ENCODE peak calls at places on chromosome 2, in seven cellular contexts. C, K, S, O, F, L and J are unnamed samples.

GRCh38 chr2:125364181-125364806 is 1291.7 kb upstream of the GYPC start:
- DNase-seq in S (no peak), L (no peak), C (no peak), O (no peak), K (no peak), F (no peak), J (no peak)

GRCh38 chr2:31241625-31242270 is 7.8 kb downstream of the EHD3 start:
- DNase-seq in K (no peak), C (no peak), O (no peak), S (no peak), F (no peak), L (no peak), J (no peak)

GRCh38 chr2:31051213-31052185 is 86.7 kb downstream of the GALNT14 start:
- DNase-seq in L (no peak), C (no peak), O (no peak), S (no peak), F (no peak), K (no peak), J (no peak)

GRCh38 chr2:95024306-95024880 is 1.1 kb upstream of the MAL start:
- DNase-seq in F (no peak), C (no peak), O (no peak), K (no peak), L (no peak), S (no peak), J (no peak)

GRCh38 chr2:118557016-118557415 is 290.4 kb downstream of the EN1 start:
- DNase-seq in K (no peak), S (no peak), L (no peak), F (no peak), C (no peak), O (no peak), J (no peak)

GRCh38 chr2:224122542-224122941 is 83.5 kb upstream of the SERPINE2 start:
- DNase-seq in K (no peak), S (peak), C (no peak), F (no peak), L (no peak), O (no peak), J (no peak)

GRCh38 chr2:20093263-20094141 is 42.1 kb upstream of the LAPTM4A start:
- DNase-seq in K (no peak), S (peak), F (peak), L (peak), O (peak), C (peak), J (no peak)

GRCh38 chr2:32008811-32009478 is 1.9 kb downstream of the MEMO1 start:
- DNase-seq in S (peak), F (peak), O (peak), K (no peak), C (no peak), L (peak), J (no peak)

GRCh38 chr2:224931956-224932355 is 110.3 kb downstream of the DOCK10 start:
- DNase-seq in C (no peak), S (no peak), L (no peak), O (no peak), F (no peak), K (no peak), J (no peak)

GRCh38 chr2:144323946-144324345 is 196.0 kb downstream of the ZEB2 start:
- DNase-seq in O (no peak), S (no peak), K (no peak), C (no peak), F (no peak), L (no peak), J (no peak)

GRCh38 chr2:9252002-9252357 is 45.4 kb downstream of the ASAP2 start:
- DNase-seq in L (no peak), S (no peak), O (no peak), F (no peak), C (no peak), K (no peak), J (no peak)

GRCh38 chr2:73176205-73176880 is 26.0 kb upstream of the NOTO start:
- DNase-seq in F (peak), K (no peak), C (no peak), L (no peak), S (no peak), O (peak), J (peak)

GRCh38 chr2:3483227-3483985 is 35.9 kb downstream of the ADI1 start:
- DNase-seq in C (no peak), S (peak), K (no peak), L (peak), F (no peak), O (no peak), J (no peak)

GRCh38 chr2:42036413-42036812 is 11.4 kb upstream of the PKDCC start:
- DNase-seq in C (no peak), L (no peak), S (no peak), K (no peak), O (no peak), F (peak), J (no peak)

GRCh38 chr2:55109219-55109891 is 59.1 kb upstream of the RTN4 start:
- DNase-seq in S (peak), K (no peak), F (no peak), L (peak), C (peak), O (no peak), J (no peak)

GRCh38 chr2:114008720-114009119 is 118.8 kb downstream of the ACTR3 start:
- DNase-seq in O (no peak), K (no peak), F (no peak), L (no peak), C (no peak), S (no peak), J (no peak)

GRCh38 chr2:71605173-71605641 is 151.8 kb downstream of the DYSF start:
- DNase-seq in S (no peak), K (peak), L (no peak), F (no peak), C (no peak), O (no peak), J (no peak)

GRCh38 chr2:159131267-159131790 is 155.2 kb downstream of the WDSUB1 start:
- DNase-seq in K (no peak), F (no peak), S (no peak), C (no peak), O (no peak), L (no peak), J (no peak)

GRCh38 chr2:23541453-23542334 is 156.7 kb downstream of the KLHL29 start:
- DNase-seq in O (peak), C (no peak), F (no peak), K (no peak), S (peak), L (peak), J (peak)

GRCh38 chr2:172137109-172137508 is 34.4 kb upstream of the DLX2 start:
- DNase-seq in C (no peak), F (no peak), K (no peak), L (no peak), S (no peak), O (no peak), J (no peak)

GRCh38 chr2:12099374-12099773 is 352.9 kb downstream of the LPIN1 start:
- DNase-seq in L (no peak), F (no peak), K (no peak), O (no peak), S (no peak), C (no peak), J (no peak)

GRCh38 chr2:199148076-199148845 is 309.5 kb downstream of the SATB2 start:
- DNase-seq in K (no peak), F (no peak), C (no peak), S (peak), L (peak), O (no peak), J (no peak)

GRCh38 chr2:65107530-65107929 is 22.4 kb downstream of the RAB1A start:
- DNase-seq in K (no peak), F (no peak), L (no peak), S (no peak), O (no peak), C (no peak), J (no peak)

GRCh38 chr2:106147159-106147558 is 46.9 kb downstream of the UXS1 start:
- DNase-seq in K (no peak), C (no peak), L (peak), F (no peak), S (peak), O (no peak), J (no peak)

GRCh38 chr2:180040146-180040925 is 33.2 kb upstream of the CWC22 start:
- DNase-seq in O (no peak), K (no peak), S (peak), C (no peak), L (peak), F (no peak), J (no peak)

GRCh38 chr2:29742641-29743040 is 178.7 kb downstream of the ALK start:
- DNase-seq in K (no peak), C (no peak), F (no peak), S (no peak), L (no peak), O (no peak), J (no peak)

GRCh38 chr2:221958224-221958623 is 340.6 kb downstream of the PAX3 start:
- DNase-seq in K (no peak), C (no peak), L (no peak), F (no peak), O (no peak), S (peak), J (no peak)

GRCh38 chr2:237535385-237536082 is 30.8 kb upstream of the PRLH start:
- DNase-seq in O (no peak), K (no peak), S (no peak), L (no peak), F (no peak), C (no peak), J (no peak)

GRCh38 chr2:71934595-71935263 is 212.9 kb downstream of the CYP26B1 start:
- DNase-seq in F (peak), O (no peak), S (peak), L (peak), K (no peak), C (no peak), J (no peak)

GRCh38 chr2:202149155-202149762 is 76.2 kb downstream of the KIAA2012 start:
- DNase-seq in K (no peak), C (no peak), O (no peak), L (peak), F (no peak), S (peak), J (no peak)

GRCh38 chr2:232880764-232881351 is 10.8 kb downstream of the SNORC start:
- DNase-seq in F (no peak), L (no peak), K (no peak), C (no peak), S (no peak), O (no peak), J (no peak)

GRCh38 chr2:62964050-62964449 is 86.6 kb upstream of the OTX1 start:
- DNase-seq in O (no peak), C (no peak), S (no peak), F (no peak), K (no peak), L (no peak), J (no peak)

GRCh38 chr2:190507135-190507534 is 27.4 kb downstream of the NEMP2 start:
- DNase-seq in K (no peak), L (no peak), S (no peak), O (no peak), C (no peak), F (peak), J (no peak)

GRCh38 chr2:39636306-39636705 is 29.4 kb upstream of the TMEM178A start:
- DNase-seq in S (no peak), O (no peak), L (no peak), K (no peak), F (no peak), C (no peak), J (no peak)

GRCh38 chr2:226791056-226791486 is 8.5 kb downstream of the IRS1 start:
- DNase-seq in S (peak), K (no peak), O (peak), F (peak), L (peak), C (no peak), J (no peak)

GRCh38 chr2:237290249-237290648 is 123.7 kb downstream of the COL6A3 start:
- DNase-seq in O (peak), K (no peak), F (peak), L (peak), S (peak), C (no peak), J (no peak)

GRCh38 chr2:217647925-217648324 is 354.9 kb downstream of the TNS1 start:
- DNase-seq in K (no peak), L (no peak), S (no peak), F (no peak), C (no peak), O (no peak), J (no peak)

GRCh38 chr2:71605781-71606241 is 152.4 kb downstream of the DYSF start:
- DNase-seq in O (no peak), C (no peak), L (no peak), K (peak), F (no peak), S (no peak), J (peak)

GRCh38 chr2:107790837-107791236 is 35.9 kb upstream of the RGPD4 start:
- DNase-seq in K (no peak), F (no peak), L (no peak), O (no peak), C (no peak), S (no peak), J (no peak)

DNA sequence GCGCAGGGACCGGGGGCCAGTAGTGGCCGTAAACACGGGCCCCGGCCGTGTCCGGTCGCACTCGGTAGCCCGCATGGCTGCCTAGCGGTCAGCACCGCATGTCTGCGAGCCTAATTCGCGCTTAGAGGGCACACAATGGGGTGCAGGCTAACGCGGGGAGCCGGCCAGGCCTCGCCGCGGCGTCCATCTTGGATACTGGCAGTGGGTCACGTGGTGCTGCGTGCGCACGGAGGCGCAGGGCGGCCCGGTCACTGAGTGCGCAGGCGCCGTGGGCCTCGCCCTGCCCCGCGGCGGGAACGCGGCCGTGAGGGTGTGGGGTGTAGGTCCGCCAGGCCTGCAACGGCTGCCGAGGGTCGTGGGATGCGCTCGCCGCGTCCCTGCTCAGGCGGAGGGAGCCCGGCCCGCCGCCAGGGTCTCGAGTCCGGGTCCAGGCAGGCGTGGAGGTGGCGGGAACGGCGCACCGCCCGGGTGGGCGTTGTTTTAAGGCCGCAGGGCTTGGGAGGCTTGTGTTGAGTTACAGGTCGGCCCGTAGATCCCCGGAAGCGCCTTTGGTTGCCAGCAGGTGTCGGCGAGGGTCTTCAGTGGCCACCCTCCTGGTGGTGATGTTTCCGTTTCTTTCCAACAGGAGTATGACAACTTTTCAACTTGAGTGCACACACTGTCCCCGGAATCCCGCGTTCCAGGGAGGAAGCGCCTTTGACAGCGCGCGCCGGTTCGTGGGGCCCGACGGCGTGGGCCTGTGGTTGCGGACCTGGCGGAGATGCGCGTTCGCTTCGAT is 819 bp upstream of the HDAC4 start:
- DNase-seq in O (peak), L (peak), C (peak), K (peak), S (peak), F (peak), J (peak)
- TF ChIP-seq CTCF in O (peak), L (no peak), C (no peak), K (no peak), S (no peak), F (no peak), J (no peak)

DNA sequence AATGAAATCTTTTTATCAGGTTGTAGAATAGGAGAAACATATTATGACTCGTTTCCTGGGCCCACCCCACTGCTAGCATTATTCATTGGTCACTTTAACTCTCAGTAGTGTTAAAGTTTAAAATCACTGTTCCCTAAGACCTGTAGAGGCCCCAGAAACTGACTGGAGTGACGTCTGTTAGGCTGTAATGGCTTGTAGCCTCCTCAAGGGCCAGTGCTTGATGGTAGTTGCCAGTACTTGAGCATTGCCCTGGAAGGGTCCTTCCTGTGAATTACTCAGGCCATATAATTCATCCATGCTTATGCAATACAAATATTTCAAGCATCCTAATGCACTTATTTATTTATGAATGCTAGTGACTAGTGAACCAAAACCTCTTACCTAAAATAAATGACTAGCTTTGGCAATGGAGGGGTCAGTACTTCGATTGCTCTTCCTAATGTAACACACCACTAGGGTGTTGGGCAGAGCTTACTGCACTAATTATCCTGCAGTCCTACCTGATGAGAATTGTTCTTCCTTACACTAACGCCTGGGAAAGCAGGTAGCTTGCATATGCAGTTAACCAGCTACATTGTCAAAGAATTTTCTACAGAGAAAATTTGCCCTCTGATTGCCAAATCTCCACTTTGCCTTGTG is 31.2 kb downstream of the ARHGAP25 start:
- DNase-seq in O (no peak), S (peak), L (peak), C (no peak), F (peak), K (no peak), J (no peak)
- TF ChIP-seq CTCF in O (no peak), S (no peak), L (no peak), C (no peak), F (no peak), K (no peak), J (no peak)

GRCh38 chr2:187102381-187102780 is 253.4 kb upstream of the ZSWIM2 start:
- DNase-seq in F (no peak), C (no peak), O (no peak), K (no peak), S (peak), L (peak), J (no peak)
- TF ChIP-seq CTCF in F (no peak), C (no peak), O (no peak), K (no peak), S (no peak), L (no peak), J (no peak)

DNA sequence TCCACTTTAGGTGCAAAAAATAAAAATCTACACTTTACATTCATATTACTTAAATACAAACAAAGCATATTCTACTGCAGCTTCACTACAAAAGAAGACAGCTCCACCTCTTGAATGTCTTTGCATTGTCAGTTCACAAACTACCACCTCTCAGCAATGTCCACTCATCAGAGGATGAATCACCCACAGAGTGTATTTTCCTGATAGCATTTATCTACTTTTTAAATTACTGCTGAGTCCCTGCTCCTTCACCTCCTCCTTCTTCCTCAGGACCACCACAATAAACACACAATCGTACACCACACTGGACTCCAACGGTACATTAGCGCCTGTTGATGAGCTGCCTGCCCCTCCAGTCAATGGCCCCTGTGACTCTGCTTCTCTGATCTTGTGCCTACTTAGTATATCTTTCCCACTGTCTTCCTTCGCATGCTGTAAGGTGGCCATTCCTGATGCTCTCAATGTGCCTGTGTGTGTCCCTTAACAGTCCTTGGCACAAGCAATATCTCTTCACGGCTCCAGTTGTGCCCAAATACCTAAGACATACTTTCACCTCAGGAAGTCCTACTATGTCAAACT is 120.9 kb downstream of the DHRS9 start:
- DNase-seq in K (no peak), C (no peak), S (no peak), F (no peak), O (no peak), L (no peak), J (no peak)
- TF ChIP-seq CTCF in K (no peak), C (no peak), S (no peak), F (no peak), O (no peak), L (no peak), J (no peak)

DNA sequence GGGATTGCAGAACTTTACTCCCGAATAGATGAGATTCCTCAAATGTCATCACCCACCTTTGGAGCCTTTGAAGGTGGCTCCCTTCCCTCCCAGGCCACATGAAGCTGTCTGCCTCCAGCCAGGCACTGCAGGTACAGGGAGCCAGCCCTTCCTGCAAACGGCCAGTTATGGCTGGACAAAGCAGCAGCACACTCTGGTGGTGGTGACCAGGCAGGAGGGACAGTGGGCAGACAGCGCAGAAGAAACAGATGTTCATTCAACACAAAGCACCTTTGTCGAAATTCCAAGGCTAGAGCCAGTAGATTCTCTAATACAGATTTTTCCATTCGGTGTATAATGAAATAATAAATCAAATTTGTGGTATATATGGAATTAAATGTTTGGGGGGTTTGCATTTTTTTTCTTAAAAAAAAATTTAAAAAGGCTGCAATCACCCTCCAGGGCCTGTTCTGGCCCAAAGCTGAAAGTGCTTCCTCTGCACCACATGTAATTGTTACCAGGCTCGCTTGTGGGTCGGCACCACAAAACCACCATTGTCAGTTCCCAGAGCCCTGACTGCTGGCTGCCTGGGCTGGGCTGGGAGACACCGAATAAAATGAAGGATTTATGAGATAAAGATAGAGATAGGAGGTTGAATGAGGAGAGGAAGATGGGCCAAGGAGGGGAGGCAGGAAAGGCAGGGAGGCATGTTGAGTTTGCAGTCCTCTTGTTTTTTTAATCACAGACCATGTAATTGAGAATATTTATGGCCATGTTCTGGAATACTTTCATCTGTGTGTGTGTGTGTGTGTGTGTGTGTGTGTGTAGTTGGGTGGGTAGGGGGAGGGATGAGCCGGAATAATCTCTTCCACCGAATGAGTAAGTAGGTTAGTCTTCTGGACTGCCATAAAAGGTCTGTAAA is 14.5 kb downstream of the NRP2 start:
- DNase-seq in K (peak), L (peak), O (peak), F (no peak), S (peak), C (no peak), J (no peak)
- TF ChIP-seq CTCF in K (peak), L (peak), O (peak), F (no peak), S (peak), C (peak), J (no peak)

GRCh38 chr2:176136375-176137248 is 7.1 kb downstream of the HOXD8 start:
- DNase-seq in L (peak), C (no peak), O (peak), K (no peak), F (peak), S (peak), J (no peak)
- TF ChIP-seq CTCF in L (no peak), C (no peak), O (no peak), K (no peak), F (no peak), S (no peak), J (no peak)